ENCODE peak calls at places on chromosomes 12 and 14, in eight cellular contexts. X is uterus, M is BE2C, W is esophagus squamous epithelium, B is progenitor cell of endocrine pancreas, C is GM12864, Z is upper lobe of right lung, J is RWPE1. Y is an unnamed sample.
A peak's percentile ranks its signal among the peaks of the same experiment; 100 is the strongest.

GRCh38 chr12:91384391-91384790 is 201.8 kb upstream of the DCN start:
- DNase-seq in C (no peak), Z (no peak), X (no peak), M (no peak), W (no peak), J (no peak), B (no peak), Y (no peak)

GRCh38 chr14:63276016-63276415 is 42.7 kb downstream of the GPHB5 start:
- DNase-seq in M (no peak), X (no peak), W (no peak), B (no peak), Z (no peak), C (no peak), J (no peak), Y (no peak)

GRCh38 chr12:64373204-64373603 is 17.4 kb downstream of the C12orf56 start:
- DNase-seq in B (no peak), Z (no peak), J (no peak), X (no peak), M (no peak), C (no peak), W (no peak), Y (no peak)

GRCh38 chr14:103185051-103186027 is 62.1 kb downstream of the TNFAIP2 start:
- DNase-seq in Z (peak; percentile 15), J (peak; percentile 70), C (peak; percentile 5), X (no peak), B (no peak), M (no peak), W (no peak), Y (peak; percentile 42)

GRCh38 chr12:37672655-37673260 is 643.8 kb upstream of the ALG10B start:
- DNase-seq in B (no peak), Z (no peak), C (no peak), W (no peak), X (no peak), J (no peak), M (no peak), Y (no peak)

GRCh38 chr12:107891967-107892366 is 117.5 kb downstream of the ASCL4 start:
- DNase-seq in B (no peak), C (no peak), M (no peak), W (no peak), Z (no peak), X (no peak), J (no peak), Y (no peak)

GRCh38 chr14:99519347-99519881 is 38.2 kb downstream of the CCNK start:
- DNase-seq in X (peak; percentile 22), B (no peak), W (no peak), M (peak; percentile 3), C (no peak), Z (peak; percentile 46), J (no peak), Y (no peak)

GRCh38 chr12:92784795-92785562 is 82.2 kb downstream of the PLEKHG7 start:
- DNase-seq in M (peak; percentile 27), Z (no peak), X (no peak), C (peak; percentile 62), J (peak; percentile 69), W (no peak), B (no peak), Y (peak; percentile 50)

GRCh38 chr14:72472845-72473244 is 421.1 kb downstream of the DPF3 start:
- DNase-seq in M (no peak), J (no peak), B (no peak), W (no peak), X (no peak), C (no peak), Z (no peak), Y (no peak)

GRCh38 chr14:33486499-33486898 is 464.4 kb downstream of the EGLN3 start:
- DNase-seq in M (no peak), J (no peak), W (no peak), Z (no peak), X (no peak), C (no peak), B (no peak), Y (no peak)

GRCh38 chr14:105059035-105059916 is 6.0 kb downstream of the GPR132 start:
- DNase-seq in Z (peak; percentile 87), X (no peak), B (no peak), M (no peak), J (no peak), C (no peak), W (no peak), Y (no peak)
- TF ChIP-seq CTCF in Z (no peak), X (no peak), B (no peak), M (no peak), J (no peak), C (no peak), W (no peak), Y (peak; percentile 24)

GRCh38 chr14:89954045-89955021 is at the start of gene EFCAB11:
- DNase-seq in M (peak; percentile 98), Z (peak; percentile 95), C (peak; percentile 96), J (peak; percentile 96), B (peak; percentile 90), W (peak; percentile 85), X (peak; percentile 97), Y (peak; percentile 93)

GRCh38 chr14:89953602-89954001 is 928 bp downstream of the EFCAB11 start:
- DNase-seq in C (no peak), X (no peak), J (no peak), W (no peak), Z (no peak), B (no peak), M (no peak), Y (no peak)

GRCh38 chr14:89956294-89957009 is 725 bp downstream of the TDP1 start:
- DNase-seq in M (peak; percentile 47), C (peak; percentile 85), J (peak; percentile 61), Z (peak; percentile 69), W (peak; percentile 35), X (peak; percentile 62), B (peak; percentile 14), Y (peak; percentile 71)

GRCh38 chr14:89955022-89955414 is 488 bp upstream of the EFCAB11 start:
- DNase-seq in J (no peak), M (no peak), X (no peak), C (no peak), Z (no peak), W (no peak), B (no peak), Y (no peak)

GRCh38 chr14:89955418-89956293 is at the start of gene TDP1:
- DNase-seq in W (peak; percentile 67), M (peak; percentile 98), X (peak; percentile 95), Z (peak; percentile 97), J (peak; percentile 97), B (peak; percentile 97), C (peak; percentile 85), Y (peak; percentile 95)
- TF ChIP-seq CTCF in W (no peak), M (peak; percentile 29), X (peak; percentile 42), Z (no peak), J (peak; percentile 23), B (peak; percentile 46), C (peak; percentile 18), Y (no peak)

DNA sequence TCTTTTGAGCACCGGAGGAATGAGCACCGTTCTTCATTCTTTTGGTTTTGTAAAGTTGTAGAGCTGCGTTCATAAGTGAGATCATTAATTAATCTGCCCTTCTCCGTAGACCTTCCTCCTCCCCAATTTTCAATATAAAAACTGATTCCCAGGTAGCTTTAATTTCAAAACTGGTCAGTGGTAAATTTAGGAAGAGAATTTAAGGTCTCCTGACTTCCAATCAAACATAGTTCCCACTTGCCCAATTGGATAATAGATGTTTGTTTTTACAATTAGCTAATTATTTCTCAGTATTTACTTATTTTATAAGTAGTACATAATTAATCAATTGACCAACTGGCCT is 27.2 kb upstream of the YBX3 start:
- DNase-seq in C (no peak), W (no peak), Z (no peak), M (no peak), J (no peak), B (no peak), X (no peak), Y (no peak)
- TF ChIP-seq CTCF in C (no peak), W (no peak), Z (no peak), M (no peak), J (peak; percentile 44), B (peak; percentile 18), X (no peak), Y (no peak)

DNA sequence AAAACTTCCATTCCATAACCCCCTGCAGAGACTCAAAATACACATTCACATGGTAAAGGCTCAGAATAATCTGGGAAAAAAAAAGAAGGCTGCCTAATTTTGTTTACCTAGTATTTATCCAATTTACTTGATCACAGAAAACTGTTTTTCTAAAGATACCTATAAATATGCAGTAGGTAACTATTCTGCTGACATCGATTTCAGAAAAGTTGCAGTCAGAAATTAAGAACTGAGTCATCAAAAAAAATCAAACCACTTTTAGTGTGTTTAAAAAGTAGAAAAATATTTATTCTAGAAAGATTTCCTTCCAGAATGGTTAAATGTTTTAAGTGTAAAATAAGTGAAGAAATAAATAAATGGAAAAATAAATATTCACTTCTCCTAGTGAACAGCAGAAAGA is 254.5 kb upstream of the CAND1 start:
- DNase-seq in W (no peak), J (no peak), Z (no peak), M (no peak), B (no peak), C (no peak), X (no peak), Y (no peak)
- TF ChIP-seq CTCF in W (no peak), J (no peak), Z (no peak), M (no peak), B (no peak), C (no peak), X (no peak), Y (no peak)

DNA sequence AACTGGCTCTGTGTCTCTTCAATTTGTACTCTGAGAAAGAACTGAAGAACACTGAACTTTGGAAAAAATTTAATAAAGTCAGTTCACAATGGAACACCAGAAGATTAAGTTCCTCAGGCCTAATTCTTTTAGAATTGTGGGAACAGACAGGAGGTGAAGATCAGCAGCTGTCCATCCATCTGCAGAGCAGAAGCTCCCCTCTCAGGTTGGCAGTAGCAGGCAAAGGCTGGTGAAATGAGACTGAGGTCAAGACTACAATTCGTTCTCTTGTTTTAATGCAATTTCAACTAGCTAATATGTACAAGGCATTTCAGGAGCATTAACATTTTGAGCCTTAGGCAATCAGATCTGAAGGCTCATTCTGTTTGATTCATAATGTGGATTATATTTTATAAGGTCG is 10.3 kb upstream of the TRHDE start:
- DNase-seq in Z (no peak), W (no peak), B (no peak), M (no peak), X (no peak), J (no peak), C (no peak), Y (no peak)
- TF ChIP-seq CTCF in Z (no peak), W (no peak), B (no peak), M (no peak), X (no peak), J (no peak), C (no peak), Y (no peak)

GRCh38 chr12:130661501-130662255 is 54.4 kb downstream of the RIMBP2 start:
- DNase-seq in X (no peak), W (no peak), B (no peak), M (no peak), J (peak; percentile 22), C (no peak), Z (no peak), Y (no peak)
- TF ChIP-seq CTCF in X (no peak), W (no peak), B (peak; percentile 57), M (peak; percentile 8), J (no peak), C (no peak), Z (no peak), Y (no peak)

DNA sequence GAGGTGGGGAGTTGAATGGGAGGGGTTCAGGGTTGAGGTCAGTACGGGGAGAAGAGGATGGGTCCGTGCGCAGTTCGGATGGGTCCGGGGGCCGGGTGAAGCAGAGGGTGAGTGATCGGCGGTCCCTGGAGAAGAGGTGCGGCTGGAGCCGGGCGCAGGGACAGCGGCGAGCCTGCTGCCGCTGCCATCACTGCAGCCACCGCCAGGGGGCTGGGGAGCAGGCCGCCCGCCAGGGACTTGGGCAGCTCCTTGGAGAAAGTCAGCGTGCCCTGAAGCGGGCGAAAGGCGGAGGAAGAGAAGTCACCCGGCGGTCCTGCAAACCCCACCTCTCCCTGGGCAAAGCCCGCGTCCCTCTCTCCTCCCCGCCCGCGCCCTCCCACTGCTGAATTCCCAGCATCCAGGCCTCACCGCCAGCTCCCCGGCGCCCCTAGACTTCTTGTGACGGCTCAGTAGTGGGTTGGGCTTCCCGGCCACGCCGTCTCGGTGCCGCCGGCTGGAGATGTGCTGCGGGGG is 6.0 kb upstream of the GPR84 start:
- DNase-seq in W (no peak), X (peak; percentile 80), B (peak; percentile 77), C (no peak), Z (peak; percentile 88), M (peak; percentile 87), J (peak; percentile 59), Y (peak; percentile 72)
- TF ChIP-seq CTCF in W (peak; percentile 91), X (peak; percentile 97), B (peak; percentile 97), C (peak; percentile 8), Z (peak; percentile 88), M (peak; percentile 86), J (peak; percentile 72), Y (peak; percentile 11)